ENCODE peak calls at places on chromosomes 12 and 14, in five cellular contexts. J is H1, B is transverse colon, D is endothelial cell of umbilical vein, A is Panc1. U is an unnamed sample.

GRCh38 chr12:39830862-39831520 is 211.4 kb upstream of the ABCD2 start:
- DNase-seq in J (no peak), B (no peak), A (no peak), D (no peak), U (no peak)

GRCh38 chr12:92145481-92145730 is 240 bp downstream of the BTG1 start:
- DNase-seq in B (no peak), A (no peak), J (no peak), D (no peak), U (no peak)

GRCh38 chr12:3076730-3077571 is at the start of gene TSPAN9:
- DNase-seq in D (peak; percentile 71), A (no peak), J (no peak), B (peak; percentile 76), U (peak; percentile 51)

GRCh38 chr14:81211844-81212243 is 8.9 kb downstream of the GTF2A1 start:
- DNase-seq in B (no peak), D (peak; percentile 24), J (no peak), A (no peak), U (no peak)

GRCh38 chr12:93116632-93117031 is 187.5 kb upstream of the EEA1 start:
- DNase-seq in B (no peak), J (no peak), D (no peak), A (no peak), U (no peak)

GRCh38 chr12:113134521-113134951 is 1.0 kb downstream of the RASAL1 start:
- DNase-seq in J (no peak), D (no peak), B (no peak), A (no peak), U (no peak)

GRCh38 chr12:74537126-74537706 is 419 bp upstream of the ATXN7L3B start:
- DNase-seq in D (no peak), J (no peak), B (no peak), A (peak; percentile 64), U (peak; percentile 32)

GRCh38 chr14:85991156-85991555 is 461.2 kb downstream of the FLRT2 start:
- DNase-seq in A (no peak), B (no peak), D (no peak), J (no peak), U (no peak)

GRCh38 chr12:87685696-87686095 is 343.5 kb downstream of the C12orf50 start:
- DNase-seq in B (no peak), J (no peak), D (no peak), A (no peak), U (no peak)

GRCh38 chr12:47188576-47189441 is 109.0 kb upstream of the AMIGO2 start:
- DNase-seq in D (peak; percentile 41), A (no peak), J (no peak), B (no peak), U (no peak)

GRCh38 chr14:94317259-94317658 is 5.9 kb downstream of the SERPINA6 start:
- DNase-seq in D (no peak), J (no peak), B (peak; percentile 69), A (no peak), U (no peak)

GRCh38 chr12:18389820-18390219 is 128.5 kb downstream of the PIK3C2G start:
- DNase-seq in D (no peak), J (no peak), B (no peak), A (no peak), U (no peak)

GRCh38 chr12:99552022-99552421 is 95.5 kb upstream of the GARIN6 start:
- DNase-seq in A (no peak), D (no peak), J (no peak), B (no peak), U (no peak)

GRCh38 chr12:104720346-104721064 is 237.6 kb downstream of the SLC41A2 start:
- DNase-seq in D (peak; percentile 44), J (no peak), A (no peak), B (peak; percentile 58), U (no peak)

GRCh38 chr12:111056618-111057521 is 136.5 kb upstream of the MYL2 start:
- DNase-seq in J (no peak), B (peak; percentile 22), A (no peak), D (no peak), U (peak; percentile 17)

GRCh38 chr14:73741876-73742519 is 27.8 kb upstream of the PNMA1 start:
- DNase-seq in J (no peak), B (no peak), A (no peak), D (peak; percentile 41), U (peak; percentile 54)

GRCh38 chr12:26195641-26196423 is 459 bp downstream of the SSPN start:
- DNase-seq in A (peak; percentile 62), J (no peak), D (peak; percentile 47), B (peak; percentile 62), U (no peak)

GRCh38 chr12:62581288-62582064 is 114.8 kb downstream of the MON2 start:
- DNase-seq in B (no peak), D (peak; percentile 58), J (no peak), A (no peak), U (peak; percentile 51)

GRCh38 chr14:95835331-95835730 is 41.3 kb upstream of the TUNAR start:
- DNase-seq in J (no peak), D (peak; percentile 2), B (no peak), A (no peak), U (no peak)

GRCh38 chr12:76152161-76152807 is 67.8 kb upstream of the NAP1L1 start:
- DNase-seq in A (no peak), B (peak; percentile 8), J (no peak), D (no peak), U (peak; percentile 31)

GRCh38 chr12:94640134-94640928 is 10.0 kb downstream of the TMCC3 start:
- DNase-seq in J (no peak), D (no peak), B (peak; percentile 17), A (no peak), U (no peak)

GRCh38 chr14:74348241-74348734 is at the start of gene VRTN:
- DNase-seq in D (no peak), J (peak; percentile 46), B (no peak), A (no peak), U (no peak)

GRCh38 chr14:99986416-99986815 is 78.8 kb upstream of the EVL start:
- DNase-seq in D (no peak), A (no peak), B (no peak), J (no peak), U (no peak)

GRCh38 chr12:106042091-106042490 is 96.7 kb downstream of the NUAK1 start:
- DNase-seq in D (no peak), B (no peak), J (no peak), A (no peak), U (no peak)

GRCh38 chr14:94227029-94227428 is 52.9 kb downstream of the PPP4R4 start:
- DNase-seq in J (no peak), A (no peak), D (no peak), B (no peak), U (no peak)

GRCh38 chr12:131853832-131854797 is 25.9 kb downstream of the MMP17 start:
- DNase-seq in B (no peak), D (no peak), A (no peak), J (no peak), U (no peak)

GRCh38 chr14:94129758-94130414 is 482 bp upstream of the IFI27L2 start:
- DNase-seq in D (peak; percentile 53), B (no peak), A (no peak), J (no peak), U (peak; percentile 33)

DNA sequence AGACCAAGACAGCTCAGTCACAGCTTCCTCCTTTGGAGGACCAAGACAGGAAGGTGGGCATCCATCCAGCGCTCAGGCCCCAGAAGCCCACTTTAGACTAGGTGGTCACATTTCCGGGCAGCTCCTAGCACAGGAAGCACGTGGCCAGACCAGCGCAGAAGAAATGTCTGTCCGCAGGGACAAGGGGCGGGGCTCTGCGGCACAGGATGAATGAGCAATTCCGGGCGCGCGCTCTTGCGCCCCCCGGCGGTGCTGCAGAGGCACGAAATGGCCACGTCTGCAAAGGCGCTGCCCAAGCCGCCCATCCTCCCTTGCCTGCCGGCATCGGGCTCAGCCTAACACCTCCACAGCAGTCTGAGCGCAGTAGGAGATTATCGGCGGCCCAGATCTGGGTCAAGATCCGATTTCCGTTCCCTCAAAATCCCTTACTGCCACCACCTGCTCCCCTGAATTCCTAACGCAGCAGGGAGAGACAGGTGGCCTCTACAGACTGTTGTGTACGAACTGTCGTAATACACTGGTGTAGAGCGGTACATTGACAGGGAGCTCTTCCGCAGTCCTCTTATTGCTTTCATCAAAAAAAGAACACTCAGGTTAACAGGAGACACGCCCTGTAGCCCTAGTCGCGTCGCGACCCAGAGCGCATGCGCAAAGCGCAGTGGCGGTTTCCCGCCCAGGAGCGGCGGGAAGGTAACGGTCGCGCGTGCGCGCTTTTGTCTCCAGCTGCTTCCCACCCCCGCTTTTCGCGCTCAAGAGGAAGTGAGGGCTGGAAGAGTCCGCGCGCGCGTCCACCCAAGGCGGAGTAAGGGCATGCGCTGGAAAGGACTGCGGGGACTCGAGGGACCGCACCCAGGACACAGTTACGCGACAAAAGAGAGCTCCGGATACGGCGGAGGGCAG is 794 bp downstream of the TUBA1B start:
- DNase-seq in D (peak; percentile 95), A (peak; percentile 83), J (peak; percentile 85), B (peak; percentile 96), U (peak; percentile 97)
- TF ChIP-seq POLR2AphosphoS5 in D (no peak), A (peak; percentile 57), J (peak; percentile 95), B (peak; percentile 73), U (peak; percentile 67)

DNA sequence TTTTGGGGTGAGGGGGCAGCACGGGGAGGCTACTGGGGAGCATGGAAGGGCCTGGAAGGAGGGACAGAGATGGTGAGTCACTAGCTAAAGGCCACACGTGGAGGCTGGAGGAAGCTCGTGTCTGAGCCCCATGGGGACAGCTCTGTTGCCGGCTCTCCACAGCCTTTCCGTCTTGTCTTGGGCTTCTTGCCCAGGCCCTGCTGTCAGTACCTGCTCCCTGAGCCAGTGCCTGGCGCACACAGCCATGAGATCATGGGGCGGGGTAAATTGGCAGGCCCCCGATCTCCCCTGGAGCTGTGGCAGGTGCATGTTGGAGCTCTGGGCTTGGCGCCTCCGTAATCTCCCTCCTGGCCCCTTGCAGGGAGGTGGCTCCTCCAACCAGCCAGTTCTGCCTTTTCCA is 16.1 kb upstream of the KRT80 start:
- DNase-seq in J (no peak), A (no peak), B (no peak), D (peak; percentile 22), U (no peak)
- TF ChIP-seq POLR2AphosphoS5 in J (no peak), A (no peak), B (no peak), D (no peak), U (no peak)

GRCh38 chr12:97764700-97765099 is 302.1 kb downstream of the RMST start:
- DNase-seq in B (no peak), D (no peak), A (no peak), J (no peak), U (no peak)

GRCh38 chr12:97763113-97763512 is 300.5 kb downstream of the RMST start:
- DNase-seq in A (no peak), J (no peak), B (no peak), D (no peak), U (no peak)

DNA sequence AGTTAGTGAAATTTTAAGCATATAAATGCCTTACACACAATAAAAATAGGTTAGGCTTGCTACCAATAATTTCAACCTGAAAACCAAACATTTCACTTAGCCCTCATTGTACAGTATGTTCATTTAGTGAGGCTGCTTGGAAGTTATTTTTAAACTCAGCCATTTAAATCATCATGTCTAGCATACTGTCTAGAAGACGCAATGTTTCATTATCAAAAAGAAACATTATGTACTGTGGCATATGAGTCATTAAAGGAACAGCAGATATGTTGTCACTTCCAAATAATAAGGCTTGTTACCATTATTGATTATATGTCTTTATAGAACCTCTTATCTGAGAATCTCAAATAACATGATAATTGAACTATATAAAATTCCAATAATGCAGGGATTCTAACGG is 304.7 kb downstream of the RMST start:
- DNase-seq in A (no peak), B (no peak), J (no peak), D (no peak), U (no peak)
- TF ChIP-seq POLR2AphosphoS5 in A (no peak), B (no peak), J (no peak), D (no peak), U (no peak)

GRCh38 chr14:39029789-39030188 is 73.2 kb downstream of the SEC23A start:
- DNase-seq in D (no peak), B (no peak), A (no peak), J (no peak), U (no peak)
- TF ChIP-seq POLR2AphosphoS5 in D (no peak), B (no peak), A (no peak), J (no peak), U (no peak)

U was measured in K562.